ENCODE peak calls at places on chromosomes 7 and 10, in five cellular contexts. S, K, T, E and R are unnamed samples.

GRCh38 chr7:49127359-49127848 is 203.1 kb downstream of the CDC14C start:
- DNase-seq in K (no peak), S (no peak), E (no peak), T (no peak), R (no peak)

GRCh38 chr10:5527332-5528200 is 2.8 kb downstream of the CALML3 start:
- DNase-seq in T (peak), S (no peak), E (no peak), K (no peak), R (no peak)

GRCh38 chr7:153701678-153702077 is 350.5 kb upstream of the DPP6 start:
- DNase-seq in K (no peak), T (no peak), E (no peak), S (no peak), R (no peak)

GRCh38 chr7:92717982-92718716 is 118.2 kb downstream of the CDK6 start:
- DNase-seq in T (peak), K (peak), E (peak), S (peak), R (peak)

GRCh38 chr7:117163101-117163500 is 159.8 kb downstream of the WNT2 start:
- DNase-seq in S (no peak), K (no peak), T (no peak), E (peak), R (no peak)

GRCh38 chr7:112707655-112708054 is 82.5 kb downstream of the TMEM168 start:
- DNase-seq in S (no peak), E (no peak), K (no peak), T (no peak), R (no peak)

GRCh38 chr10:127462643-127463295 is 86.3 kb upstream of the NPS start:
- DNase-seq in S (no peak), K (no peak), E (no peak), T (no peak), R (no peak)

GRCh38 chr10:62451606-62451965 is 77.4 kb downstream of the ZNF365 start:
- DNase-seq in E (no peak), S (no peak), K (no peak), T (no peak), R (no peak)

GRCh38 chr10:4154317-4154716 is 369.3 kb upstream of the KLF6 start:
- DNase-seq in K (no peak), S (no peak), E (no peak), T (no peak), R (no peak)

GRCh38 chr10:75404335-75405200 is 3.0 kb upstream of the ZNF503 start:
- DNase-seq in K (no peak), S (no peak), T (no peak), E (no peak), R (no peak)

GRCh38 chr7:66140924-66141323 is 26.3 kb downstream of the CRCP start:
- DNase-seq in S (no peak), T (peak), E (peak), K (no peak), R (no peak)

GRCh38 chr7:144403649-144404061 is at the start of gene NOBOX:
- DNase-seq in S (no peak), E (no peak), T (no peak), K (no peak), R (no peak)

GRCh38 chr10:17238445-17239275 is 10.6 kb downstream of the VIM start:
- DNase-seq in E (peak), T (no peak), S (no peak), K (no peak), R (no peak)